ENCODE peak calls at places on chromosomes 11 and 22, in seven cellular contexts. O is HAP-1; A is suprapubic skin; N is stomach; T is cardiac muscle cell; E is colonic mucosa; W is effector memory CD4-positive, alpha-beta T cell. D is an unnamed sample.
A peak's percentile ranks its signal among the peaks of the same experiment; 100 is the strongest.

GRCh38 chr11:99316761-99317475 is 296.2 kb downstream of the CNTN5 start:
- DNase-seq in N (no peak), E (no peak), O (no peak), W (no peak), A (no peak), T (peak; percentile 14), D (no peak)

GRCh38 chr11:63532799-63533475 is 3.7 kb upstream of the PLAAT4 start:
- DNase-seq in N (no peak), O (peak; percentile 35), A (no peak), T (peak; percentile 38), E (no peak), W (no peak), D (no peak)

GRCh38 chr22:46088541-46089311 is 61.6 kb upstream of the PPARA start:
- DNase-seq in W (no peak), O (no peak), E (no peak), A (peak; percentile 75), T (peak; percentile 69), N (peak; percentile 79), D (no peak)

GRCh38 chr11:83033972-83034672 is 37.6 kb downstream of the RAB30 start:
- DNase-seq in W (no peak), E (peak; percentile 48), T (peak; percentile 78), A (no peak), O (peak; percentile 30), N (peak; percentile 31), D (no peak)

GRCh38 chr11:133041165-133041564 is 491.1 kb downstream of the OPCML start:
- DNase-seq in O (no peak), A (no peak), T (no peak), W (no peak), E (no peak), N (no peak), D (no peak)

GRCh38 chr22:43101306-43101705 is 9.2 kb upstream of the BIK start:
- DNase-seq in A (no peak), W (no peak), O (no peak), N (no peak), T (peak; percentile 52), E (no peak), D (no peak)

GRCh38 chr11:65356394-65356972 is 1.9 kb downstream of the TIGD3 start:
- DNase-seq in E (no peak), N (no peak), T (no peak), O (no peak), A (no peak), W (no peak), D (no peak)

GRCh38 chr22:44345872-44346271 is 33.1 kb upstream of the SHISAL1 start:
- DNase-seq in O (no peak), N (no peak), T (no peak), W (no peak), E (no peak), A (no peak), D (no peak)

GRCh38 chr22:21992593-21993237 is 10.1 kb upstream of the TOP3B start:
- DNase-seq in E (no peak), N (no peak), W (no peak), O (no peak), T (no peak), A (no peak), D (no peak)

GRCh38 chr11:44011797-44012196 is 36.0 kb upstream of the ACCSL start:
- DNase-seq in N (no peak), E (peak; percentile 7), O (no peak), A (no peak), T (no peak), W (no peak), D (no peak)

GRCh38 chr11:18878211-18878610 is 61.0 kb downstream of the MRGPRX1 start:
- DNase-seq in W (no peak), O (no peak), E (no peak), N (no peak), T (no peak), A (no peak), D (no peak)

GRCh38 chr11:46865340-46865739 is 19.3 kb upstream of the CKAP5 start:
- DNase-seq in O (no peak), W (no peak), N (no peak), A (no peak), E (no peak), T (peak; percentile 66), D (no peak)

GRCh38 chr11:117877120-117877784 is 794 bp upstream of the FXYD6 start:
- DNase-seq in E (no peak), A (no peak), W (no peak), N (no peak), T (peak; percentile 30), O (no peak), D (no peak)

GRCh38 chr11:117875397-117876048 is 935 bp downstream of the FXYD6 start:
- DNase-seq in T (no peak), W (no peak), O (peak; percentile 48), N (no peak), A (no peak), E (no peak), D (no peak)

GRCh38 chr11:117874910-117875396 is 1.5 kb downstream of the FXYD6 start:
- DNase-seq in E (no peak), T (no peak), W (no peak), O (no peak), A (no peak), N (no peak), D (no peak)

GRCh38 chr11:117876049-117876340 is 463 bp downstream of the FXYD6 start:
- DNase-seq in W (no peak), N (no peak), A (no peak), T (no peak), E (no peak), O (no peak), D (no peak)

DNA sequence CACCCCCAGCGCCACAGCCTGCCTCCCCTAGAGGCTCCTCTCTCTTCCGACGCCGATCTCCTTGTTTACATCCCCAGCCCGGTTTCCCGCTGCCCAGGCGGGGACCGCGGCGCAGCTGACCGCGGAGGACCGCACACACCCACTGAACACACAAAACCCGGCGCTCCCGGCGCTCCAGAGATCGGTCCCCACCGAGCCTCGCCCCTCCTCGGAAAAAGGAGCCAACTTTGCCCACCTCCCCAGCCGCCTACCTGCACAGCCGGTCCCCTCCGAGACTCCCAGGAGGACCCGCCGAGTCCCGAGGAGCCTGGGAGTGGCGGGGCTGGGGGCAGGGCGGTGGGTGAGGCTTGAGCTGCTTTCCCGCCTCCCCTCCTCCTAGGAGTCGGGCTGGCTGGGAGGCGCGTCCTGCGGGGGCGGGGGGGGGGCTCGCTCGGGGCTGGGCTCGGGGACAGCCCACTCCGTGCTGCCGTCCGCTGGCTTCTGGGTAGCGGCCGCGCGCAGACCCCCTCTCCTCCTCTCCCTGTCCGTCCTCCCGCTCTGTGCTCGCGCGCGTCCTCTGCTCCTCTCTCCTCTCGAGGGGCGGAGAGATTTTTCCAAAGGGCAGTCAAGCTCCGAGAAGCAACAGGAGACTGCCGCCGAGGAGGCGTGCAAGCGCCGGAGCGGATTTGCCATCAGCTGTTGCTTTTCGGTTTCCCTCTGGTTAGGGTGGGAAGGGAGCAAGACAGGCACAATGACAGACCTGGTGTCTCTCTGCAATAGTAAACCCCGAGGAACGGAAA is at the start of gene FXYD6:
- DNase-seq in E (peak; percentile 52), T (peak; percentile 40), W (no peak), O (peak; percentile 86), N (no peak), A (no peak), D (no peak)
- H3K4me3 ChIP-seq in E (peak within 1 kb of the TSS; percentile 39), T (peak within 1 kb of the TSS; percentile 81), W (peak within 1 kb of the TSS; percentile 62), O (peak within 1 kb of the TSS; percentile 91), N (peak within 1 kb of the TSS; percentile 54), A (peak within 1 kb of the TSS; percentile 60), D (peak within 1 kb of the TSS; percentile 66)

DNA sequence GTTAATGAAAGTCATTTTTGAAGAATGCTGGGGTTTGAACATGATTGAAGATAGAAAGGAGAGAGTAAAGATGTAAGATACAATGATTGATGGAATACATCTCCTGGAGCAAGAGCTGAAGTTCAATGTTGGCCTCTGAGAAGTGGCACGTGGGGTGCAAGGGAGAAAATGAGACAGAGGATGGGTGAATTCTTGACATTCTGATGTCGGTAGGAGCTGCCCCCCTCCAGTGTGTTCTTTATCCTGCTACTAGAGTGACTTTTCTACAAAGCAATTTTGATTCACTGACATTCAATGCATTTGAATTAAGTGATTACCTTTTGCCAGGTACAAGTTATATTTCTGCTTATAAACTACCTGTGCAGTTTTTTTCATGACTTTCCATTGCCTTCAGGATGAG is 159.0 kb upstream of the MTMR2 start:
- DNase-seq in N (no peak), T (no peak), W (no peak), E (no peak), A (no peak), O (no peak), D (no peak)
- H3K36me3 ChIP-seq in N (no peaks in the 10 kb centered on the region), T (no peaks in the 10 kb centered on the region), W (no peaks in the 10 kb centered on the region), E (no peaks in the 10 kb centered on the region), A (no peaks in the 10 kb centered on the region), O (no peaks in the 10 kb centered on the region), D (no peaks in the 10 kb centered on the region)

DNA sequence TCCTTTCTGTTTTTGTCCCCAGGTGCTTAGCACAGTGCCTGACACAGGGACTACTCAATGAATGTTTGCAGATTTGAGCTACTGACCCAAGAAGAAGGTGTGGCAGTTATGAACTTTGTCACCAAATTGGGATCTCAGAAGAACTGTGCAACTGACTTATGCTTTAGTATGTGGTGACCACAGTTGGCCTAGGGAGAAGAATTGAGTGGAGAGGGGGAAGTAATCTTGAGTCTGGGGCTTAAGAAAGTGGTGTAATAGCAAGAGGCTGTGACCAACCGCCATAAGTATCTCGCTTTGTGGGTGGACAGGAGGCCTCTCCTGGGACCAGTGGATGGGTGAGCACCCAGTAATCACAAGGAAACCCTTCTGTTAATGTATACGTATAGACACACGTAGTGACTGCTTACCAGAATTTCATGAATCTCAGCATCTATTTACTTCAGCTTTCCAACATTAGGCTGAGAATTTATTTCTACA is 12.7 kb upstream of the IL10RA start:
- DNase-seq in E (no peak), W (no peak), A (no peak), N (no peak), T (no peak), O (no peak), D (no peak)
- H3K4me1 ChIP-seq in E (peaks cover 19% of the 10 kb centered on the region), W (peaks cover 45% of the 10 kb centered on the region), A (no peaks in the 10 kb centered on the region), N (peaks cover 9% of the 10 kb centered on the region), T (no peaks in the 10 kb centered on the region), O (no peaks in the 10 kb centered on the region), D (no peaks in the 10 kb centered on the region)

DNA sequence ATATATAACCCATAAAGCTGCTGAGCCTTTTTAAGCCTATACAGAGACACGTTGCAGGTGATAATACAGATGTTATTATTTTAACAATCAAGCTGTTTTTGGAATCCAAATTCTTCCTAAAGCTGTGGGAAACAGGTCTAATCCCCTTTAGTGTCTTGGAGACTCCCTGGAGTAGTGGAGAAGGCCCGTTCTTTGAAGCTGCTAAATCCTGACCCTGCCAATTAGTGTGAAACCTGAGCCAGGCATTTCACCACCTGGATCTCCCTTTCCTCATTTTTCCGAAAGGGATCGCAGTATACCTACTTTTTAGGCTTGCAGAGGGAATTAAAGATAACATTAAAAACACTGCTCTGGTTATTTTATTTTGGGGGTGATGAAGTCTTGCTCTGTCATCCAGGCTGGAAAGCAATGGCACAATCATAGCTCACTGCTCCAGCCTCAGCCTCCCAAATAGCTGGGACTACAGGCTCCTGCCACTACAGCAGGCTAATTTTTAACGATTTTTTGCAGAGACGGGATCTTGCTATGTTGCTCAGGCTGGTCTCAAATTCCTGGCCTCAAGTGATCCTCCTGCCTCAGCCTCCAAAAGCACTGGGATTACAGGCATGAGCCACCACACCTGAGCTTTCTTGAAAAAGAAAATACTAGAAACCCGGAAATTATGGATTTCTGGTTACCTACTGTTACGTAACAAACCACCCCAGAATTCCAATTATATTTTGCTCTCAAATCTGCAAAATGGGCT is 1.7 kb upstream of the EIF4ENIF1 start:
- DNase-seq in O (no peak), T (no peak), A (no peak), N (no peak), W (no peak), E (no peak), D (no peak)
- H3K4me3 ChIP-seq in O (no peak overlapping the region), T (no peak overlapping the region), A (peak overlapping the region; percentile 91), N (peak overlapping the region; percentile 81), W (no peak overlapping the region), E (no peak overlapping the region), D (no peak overlapping the region)

D was measured in iPS DF 6.9.